ENCODE peak calls at places on chromosomes 6 and 20, in five cellular contexts. One of them, this sample, is unnamed.

GRCh38 chr6:150734235-150734634 is 131.3 kb upstream of the MTHFD1L start:
- DNase-seq in fibroblast of villous mesenchyme: no peak
- DNase-seq in bronchial epithelial cell: peak
- DNase-seq in IMR-90: no peak
- DNase-seq in progenitor cell of endocrine pancreas: no peak
- DNase-seq in this sample: no peak

GRCh38 chr20:1820137-1821074 is 74.8 kb upstream of the SIRPA start:
- DNase-seq in fibroblast of villous mesenchyme: peak
- DNase-seq in bronchial epithelial cell: peak
- DNase-seq in IMR-90: peak
- DNase-seq in progenitor cell of endocrine pancreas: no peak
- DNase-seq in this sample: no peak

GRCh38 chr20:9457055-9457454 is 57.3 kb upstream of the LAMP5 start:
- DNase-seq in fibroblast of villous mesenchyme: no peak
- DNase-seq in bronchial epithelial cell: no peak
- DNase-seq in IMR-90: no peak
- DNase-seq in progenitor cell of endocrine pancreas: no peak
- DNase-seq in this sample: no peak

GRCh38 chr6:38079107-38079506 is 259.6 kb downstream of the ZFAND3 start:
- DNase-seq in fibroblast of villous mesenchyme: no peak
- DNase-seq in bronchial epithelial cell: no peak
- DNase-seq in IMR-90: no peak
- DNase-seq in progenitor cell of endocrine pancreas: no peak
- DNase-seq in this sample: no peak

GRCh38 chr6:44122821-44123220 is 4.4 kb downstream of the MRPL14 start:
- DNase-seq in fibroblast of villous mesenchyme: peak
- DNase-seq in bronchial epithelial cell: no peak
- DNase-seq in IMR-90: no peak
- DNase-seq in progenitor cell of endocrine pancreas: no peak
- DNase-seq in this sample: no peak

GRCh38 chr6:127111526-127111925 is 6.9 kb upstream of the RSPO3 start:
- DNase-seq in fibroblast of villous mesenchyme: no peak
- DNase-seq in bronchial epithelial cell: no peak
- DNase-seq in IMR-90: no peak
- DNase-seq in progenitor cell of endocrine pancreas: no peak
- DNase-seq in this sample: no peak

GRCh38 chr20:44627364-44628010 is 24.0 kb downstream of the ADA start:
- DNase-seq in fibroblast of villous mesenchyme: no peak
- DNase-seq in bronchial epithelial cell: no peak
- DNase-seq in IMR-90: no peak
- DNase-seq in progenitor cell of endocrine pancreas: no peak
- DNase-seq in this sample: no peak

GRCh38 chr6:134034951-134035822 is 17.2 kb downstream of the SLC2A12 start:
- DNase-seq in fibroblast of villous mesenchyme: no peak
- DNase-seq in bronchial epithelial cell: peak
- DNase-seq in IMR-90: no peak
- DNase-seq in progenitor cell of endocrine pancreas: no peak
- DNase-seq in this sample: no peak

GRCh38 chr6:109644131-109644530 is 46.9 kb downstream of the AK9 start:
- DNase-seq in fibroblast of villous mesenchyme: no peak
- DNase-seq in bronchial epithelial cell: peak
- DNase-seq in IMR-90: no peak
- DNase-seq in progenitor cell of endocrine pancreas: no peak
- DNase-seq in this sample: no peak

GRCh38 chr6:148406579-148407371 is 64.1 kb downstream of the SASH1 start:
- DNase-seq in fibroblast of villous mesenchyme: no peak
- DNase-seq in bronchial epithelial cell: no peak
- DNase-seq in IMR-90: no peak
- DNase-seq in progenitor cell of endocrine pancreas: no peak
- DNase-seq in this sample: no peak

GRCh38 chr6:143965503-143966171 is 42.4 kb downstream of the PLAGL1 start:
- DNase-seq in fibroblast of villous mesenchyme: peak
- DNase-seq in bronchial epithelial cell: peak
- DNase-seq in IMR-90: peak
- DNase-seq in progenitor cell of endocrine pancreas: no peak
- DNase-seq in this sample: no peak

GRCh38 chr20:6058684-6059295 is 4.9 kb upstream of the LRRN4 start:
- DNase-seq in fibroblast of villous mesenchyme: no peak
- DNase-seq in bronchial epithelial cell: peak
- DNase-seq in IMR-90: no peak
- DNase-seq in progenitor cell of endocrine pancreas: no peak
- DNase-seq in this sample: no peak

GRCh38 chr6:117444600-117444999 is 18.9 kb upstream of the ROS1 start:
- DNase-seq in fibroblast of villous mesenchyme: peak
- DNase-seq in bronchial epithelial cell: peak
- DNase-seq in IMR-90: peak
- DNase-seq in progenitor cell of endocrine pancreas: no peak
- DNase-seq in this sample: no peak

GRCh38 chr6:116971959-116972358 is 94.9 kb downstream of the RFX6 start:
- DNase-seq in fibroblast of villous mesenchyme: peak
- DNase-seq in bronchial epithelial cell: peak
- DNase-seq in IMR-90: peak
- DNase-seq in progenitor cell of endocrine pancreas: no peak
- DNase-seq in this sample: peak

GRCh38 chr6:34146801-34147592 is 1.1 kb upstream of the GRM4 start:
- DNase-seq in fibroblast of villous mesenchyme: no peak
- DNase-seq in bronchial epithelial cell: peak
- DNase-seq in IMR-90: peak
- DNase-seq in progenitor cell of endocrine pancreas: no peak
- DNase-seq in this sample: no peak

GRCh38 chr6:96022225-96022624 is 6.5 kb downstream of the FUT9 start:
- DNase-seq in fibroblast of villous mesenchyme: no peak
- DNase-seq in bronchial epithelial cell: no peak
- DNase-seq in IMR-90: no peak
- DNase-seq in progenitor cell of endocrine pancreas: no peak
- DNase-seq in this sample: no peak
- TF ChIP-seq CTCF in fibroblast of villous mesenchyme: no peak
- TF ChIP-seq CTCF in bronchial epithelial cell: no peak
- TF ChIP-seq CTCF in IMR-90: no peak
- TF ChIP-seq CTCF in progenitor cell of endocrine pancreas: peak
- TF ChIP-seq CTCF in this sample: no peak

GRCh38 chr6:157905590-157906337 is 75.9 kb upstream of the SYNJ2 start:
- DNase-seq in fibroblast of villous mesenchyme: no peak
- DNase-seq in bronchial epithelial cell: no peak
- DNase-seq in IMR-90: no peak
- DNase-seq in progenitor cell of endocrine pancreas: no peak
- DNase-seq in this sample: no peak
- TF ChIP-seq CTCF in fibroblast of villous mesenchyme: no peak
- TF ChIP-seq CTCF in bronchial epithelial cell: peak
- TF ChIP-seq CTCF in IMR-90: no peak
- TF ChIP-seq CTCF in progenitor cell of endocrine pancreas: peak
- TF ChIP-seq CTCF in this sample: no peak

GRCh38 chr20:46708172-46708860 is 1.1 kb upstream of the SLC2A10 start:
- DNase-seq in fibroblast of villous mesenchyme: no peak
- DNase-seq in bronchial epithelial cell: peak
- DNase-seq in IMR-90: no peak
- DNase-seq in progenitor cell of endocrine pancreas: no peak
- DNase-seq in this sample: no peak
- TF ChIP-seq CTCF in fibroblast of villous mesenchyme: no peak
- TF ChIP-seq CTCF in bronchial epithelial cell: peak
- TF ChIP-seq CTCF in IMR-90: no peak
- TF ChIP-seq CTCF in progenitor cell of endocrine pancreas: peak
- TF ChIP-seq CTCF in this sample: peak

DNA sequence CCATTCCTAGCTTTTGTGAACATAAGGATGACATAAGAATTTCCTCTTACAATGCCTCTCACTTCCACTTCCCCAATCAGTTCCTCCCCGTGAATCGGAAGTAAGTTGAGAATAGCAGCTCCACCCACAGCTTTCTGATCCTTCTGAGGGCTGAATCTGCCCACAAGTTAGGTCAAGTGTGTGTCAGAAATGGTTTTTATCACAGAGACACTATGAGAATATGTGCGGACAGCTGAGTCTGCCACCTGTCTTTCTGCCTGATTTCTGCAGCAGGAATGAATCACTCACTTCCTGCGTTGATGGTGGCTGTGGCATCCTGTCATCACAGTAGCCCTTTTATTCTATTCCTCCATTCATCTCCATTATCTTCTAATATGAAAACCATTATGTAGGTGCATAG is 70.2 kb downstream of the RIN2 start:
- DNase-seq in fibroblast of villous mesenchyme: peak
- DNase-seq in bronchial epithelial cell: peak
- DNase-seq in IMR-90: peak
- DNase-seq in progenitor cell of endocrine pancreas: no peak
- DNase-seq in this sample: no peak
- TF ChIP-seq CTCF in fibroblast of villous mesenchyme: peak
- TF ChIP-seq CTCF in bronchial epithelial cell: peak
- TF ChIP-seq CTCF in IMR-90: peak
- TF ChIP-seq CTCF in progenitor cell of endocrine pancreas: no peak
- TF ChIP-seq CTCF in this sample: no peak

GRCh38 chr20:45987108-45987780 is 15.2 kb upstream of the ZNF335 start:
- DNase-seq in fibroblast of villous mesenchyme: peak
- DNase-seq in bronchial epithelial cell: peak
- DNase-seq in IMR-90: peak
- DNase-seq in progenitor cell of endocrine pancreas: peak
- DNase-seq in this sample: peak
- TF ChIP-seq CTCF in fibroblast of villous mesenchyme: peak
- TF ChIP-seq CTCF in bronchial epithelial cell: peak
- TF ChIP-seq CTCF in IMR-90: peak
- TF ChIP-seq CTCF in progenitor cell of endocrine pancreas: peak
- TF ChIP-seq CTCF in this sample: peak

GRCh38 chr6:30450548-30450907 is 38.8 kb upstream of the HLA-E start:
- DNase-seq in fibroblast of villous mesenchyme: no peak
- DNase-seq in bronchial epithelial cell: no peak
- DNase-seq in IMR-90: no peak
- DNase-seq in progenitor cell of endocrine pancreas: no peak
- DNase-seq in this sample: no peak

GRCh38 chr6:30444451-30444742 is 44.9 kb upstream of the HLA-E start:
- DNase-seq in fibroblast of villous mesenchyme: no peak
- DNase-seq in bronchial epithelial cell: no peak
- DNase-seq in IMR-90: no peak
- DNase-seq in progenitor cell of endocrine pancreas: no peak
- DNase-seq in this sample: no peak

GRCh38 chr6:30443657-30444450 is 45.5 kb upstream of the HLA-E start:
- DNase-seq in fibroblast of villous mesenchyme: peak
- DNase-seq in bronchial epithelial cell: peak
- DNase-seq in IMR-90: peak
- DNase-seq in progenitor cell of endocrine pancreas: no peak
- DNase-seq in this sample: peak

GRCh38 chr6:30446259-30446658 is 43.0 kb upstream of the HLA-E start:
- DNase-seq in fibroblast of villous mesenchyme: no peak
- DNase-seq in bronchial epithelial cell: no peak
- DNase-seq in IMR-90: no peak
- DNase-seq in progenitor cell of endocrine pancreas: no peak
- DNase-seq in this sample: no peak

DNA sequence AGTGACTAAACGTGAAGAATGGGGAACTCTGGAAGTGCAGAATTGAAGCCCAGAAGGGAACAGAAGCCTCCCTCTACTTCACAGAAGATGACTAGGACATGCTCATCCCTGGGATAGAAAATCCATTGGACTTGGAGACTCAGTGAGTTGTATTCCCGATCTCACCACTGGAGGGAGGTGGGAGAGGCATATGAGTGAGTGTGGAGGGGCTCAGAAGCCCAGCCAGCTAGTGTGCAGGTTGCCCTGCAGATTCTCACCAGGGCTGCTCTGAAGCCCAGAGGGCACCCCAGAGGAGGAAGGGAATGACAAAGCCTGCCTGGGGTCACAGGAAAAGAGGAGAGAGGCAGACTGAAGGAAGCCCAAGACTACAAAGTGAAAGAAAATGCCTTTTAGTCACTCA is 42.1 kb upstream of the HLA-E start:
- DNase-seq in fibroblast of villous mesenchyme: no peak
- DNase-seq in bronchial epithelial cell: peak
- DNase-seq in IMR-90: peak
- DNase-seq in progenitor cell of endocrine pancreas: no peak
- DNase-seq in this sample: peak
- TF ChIP-seq CTCF in fibroblast of villous mesenchyme: peak
- TF ChIP-seq CTCF in bronchial epithelial cell: peak
- TF ChIP-seq CTCF in IMR-90: peak
- TF ChIP-seq CTCF in progenitor cell of endocrine pancreas: peak
- TF ChIP-seq CTCF in this sample: peak

DNA sequence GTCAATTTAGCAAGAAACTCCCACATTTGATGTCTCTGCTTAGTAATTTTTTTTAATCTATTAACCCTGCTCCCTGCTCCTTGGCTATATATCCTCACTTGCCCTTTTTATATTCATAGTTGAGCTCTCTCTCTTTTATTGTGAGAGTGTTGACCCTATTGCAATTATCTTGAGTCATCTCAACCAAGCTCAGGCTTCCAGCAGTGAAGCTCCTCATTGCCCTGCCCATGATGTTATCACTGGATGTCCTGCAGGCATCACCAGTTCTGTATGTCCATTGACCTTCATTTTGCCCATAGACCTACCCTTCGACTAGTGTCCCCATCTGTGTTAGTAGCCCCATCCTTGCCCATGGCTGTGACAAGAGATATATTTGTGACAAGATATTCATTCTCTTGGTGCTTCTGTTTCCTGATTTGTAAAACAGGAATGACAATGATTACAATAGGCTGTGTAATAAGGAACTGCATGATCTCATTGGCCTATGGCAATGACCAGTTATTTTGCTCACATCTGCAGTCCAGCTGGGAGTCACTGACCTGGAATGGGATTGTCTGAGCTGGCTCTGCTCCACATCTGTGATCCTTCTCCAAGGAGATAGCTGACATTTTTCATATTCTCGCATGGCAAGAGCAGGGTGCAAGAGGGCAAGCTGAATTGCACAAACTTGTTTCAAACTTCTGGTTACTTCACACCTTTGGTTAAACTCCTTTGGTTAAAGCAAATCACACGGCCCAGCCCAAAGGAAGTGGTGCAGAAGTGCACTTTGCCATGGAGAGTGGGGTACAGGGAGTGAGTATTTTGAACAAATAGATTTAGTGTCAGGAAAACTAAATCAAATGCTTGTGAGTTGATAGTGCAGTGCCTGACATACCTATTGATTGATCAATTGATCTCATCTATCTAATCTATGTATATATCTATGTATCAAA is 47.7 kb upstream of the CST5 start:
- DNase-seq in fibroblast of villous mesenchyme: peak
- DNase-seq in bronchial epithelial cell: peak
- DNase-seq in IMR-90: no peak
- DNase-seq in progenitor cell of endocrine pancreas: no peak
- DNase-seq in this sample: no peak
- TF ChIP-seq CTCF in fibroblast of villous mesenchyme: no peak
- TF ChIP-seq CTCF in bronchial epithelial cell: no peak
- TF ChIP-seq CTCF in IMR-90: no peak
- TF ChIP-seq CTCF in progenitor cell of endocrine pancreas: no peak
- TF ChIP-seq CTCF in this sample: no peak

GRCh38 chr6:124436803-124437202 is 525.4 kb upstream of the RNF217 start:
- DNase-seq in fibroblast of villous mesenchyme: no peak
- DNase-seq in bronchial epithelial cell: no peak
- DNase-seq in IMR-90: no peak
- DNase-seq in progenitor cell of endocrine pancreas: no peak
- DNase-seq in this sample: no peak

GRCh38 chr6:124430741-124431140 is 531.5 kb upstream of the RNF217 start:
- DNase-seq in fibroblast of villous mesenchyme: no peak
- DNase-seq in bronchial epithelial cell: peak
- DNase-seq in IMR-90: no peak
- DNase-seq in progenitor cell of endocrine pancreas: no peak
- DNase-seq in this sample: no peak

GRCh38 chr6:124432632-124433031 is 529.6 kb upstream of the RNF217 start:
- DNase-seq in fibroblast of villous mesenchyme: no peak
- DNase-seq in bronchial epithelial cell: no peak
- DNase-seq in IMR-90: no peak
- DNase-seq in progenitor cell of endocrine pancreas: no peak
- DNase-seq in this sample: no peak

GRCh38 chr6:124434416-124434815 is 527.8 kb upstream of the RNF217 start:
- DNase-seq in fibroblast of villous mesenchyme: peak
- DNase-seq in bronchial epithelial cell: no peak
- DNase-seq in IMR-90: no peak
- DNase-seq in progenitor cell of endocrine pancreas: no peak
- DNase-seq in this sample: no peak

GRCh38 chr6:124433369-124434064 is 528.7 kb upstream of the RNF217 start:
- DNase-seq in fibroblast of villous mesenchyme: no peak
- DNase-seq in bronchial epithelial cell: no peak
- DNase-seq in IMR-90: no peak
- DNase-seq in progenitor cell of endocrine pancreas: no peak
- DNase-seq in this sample: no peak
- TF ChIP-seq CTCF in fibroblast of villous mesenchyme: no peak
- TF ChIP-seq CTCF in bronchial epithelial cell: no peak
- TF ChIP-seq CTCF in IMR-90: no peak
- TF ChIP-seq CTCF in progenitor cell of endocrine pancreas: no peak
- TF ChIP-seq CTCF in this sample: no peak